ENCODE peak calls at places on chromosomes 3 and 15, in eight cellular contexts. G is H1, N is A549, O is body of pancreas, V is breast epithelium, H is fibroblast of lung, Z is heart left ventricle, L is PC-3. I is an unnamed sample.

GRCh38 chr15:29670945-29671307 is 151.3 kb downstream of the TJP1 start:
- DNase-seq in G (no peak), N (peak; percentile 99), O (peak; percentile 87), V (no peak), H (peak; percentile 83), Z (no peak), L (peak; percentile 99), I (no peak)

GRCh38 chr3:37862712-37863551 is 1.3 kb downstream of the CTDSPL start:
- DNase-seq in G (no peak), N (peak; percentile 42), O (no peak), V (no peak), H (peak; percentile 83), Z (no peak), L (no peak), I (no peak)

GRCh38 chr15:85470549-85471271 is 90.3 kb downstream of the AKAP13 start:
- DNase-seq in G (no peak), N (no peak), O (no peak), V (no peak), H (no peak), Z (no peak), L (no peak), I (no peak)

GRCh38 chr3:112639451-112640332 is 1.3 kb downstream of the CCDC80 start:
- DNase-seq in G (no peak), N (no peak), O (no peak), V (no peak), H (no peak), Z (no peak), L (no peak), I (no peak)

GRCh38 chr3:63571682-63572081 is 80.8 kb upstream of the SNTN start:
- DNase-seq in G (no peak), N (no peak), O (no peak), V (no peak), H (no peak), Z (no peak), L (no peak), I (no peak)

GRCh38 chr3:28218917-28219198 is 22.6 kb upstream of the CMC1 start:
- DNase-seq in G (no peak), N (no peak), O (no peak), V (no peak), H (no peak), Z (no peak), L (no peak), I (no peak)

GRCh38 chr3:164459526-164460151 is 618.7 kb downstream of the SI start:
- DNase-seq in G (no peak), N (no peak), O (no peak), V (no peak), H (peak; percentile 14), Z (no peak), L (no peak), I (no peak)

GRCh38 chr3:165463546-165463945 is 267.4 kb upstream of the SLITRK3 start:
- DNase-seq in G (no peak), N (no peak), O (no peak), V (no peak), H (no peak), Z (no peak), L (no peak), I (no peak)

GRCh38 chr15:98648654-98649537 is 557 bp downstream of the IGF1R start:
- DNase-seq in G (no peak), N (peak; percentile 71), O (peak; percentile 54), V (no peak), H (peak; percentile 58), Z (peak; percentile 64), L (peak; percentile 26), I (peak; percentile 81)

GRCh38 chr15:68228971-68229385 is 550 bp downstream of the CLN6 start:
- DNase-seq in G (no peak), N (peak; percentile 19), O (no peak), V (no peak), H (no peak), Z (no peak), L (no peak), I (no peak)

GRCh38 chr3:118987466-118987865 is 47.2 kb downstream of the IGSF11 start:
- DNase-seq in G (no peak), N (no peak), O (peak; percentile 88), V (no peak), H (peak; percentile 39), Z (peak; percentile 57), L (no peak), I (no peak)
- H3K9me3 ChIP-seq in G (no peaks in the 10 kb centered on the region), N (no peaks in the 10 kb centered on the region), O (no peaks in the 10 kb centered on the region), V (no peaks in the 10 kb centered on the region), H (no peaks in the 10 kb centered on the region), Z (no peaks in the 10 kb centered on the region), L (no peaks in the 10 kb centered on the region), I (no peaks in the 10 kb centered on the region)

DNA sequence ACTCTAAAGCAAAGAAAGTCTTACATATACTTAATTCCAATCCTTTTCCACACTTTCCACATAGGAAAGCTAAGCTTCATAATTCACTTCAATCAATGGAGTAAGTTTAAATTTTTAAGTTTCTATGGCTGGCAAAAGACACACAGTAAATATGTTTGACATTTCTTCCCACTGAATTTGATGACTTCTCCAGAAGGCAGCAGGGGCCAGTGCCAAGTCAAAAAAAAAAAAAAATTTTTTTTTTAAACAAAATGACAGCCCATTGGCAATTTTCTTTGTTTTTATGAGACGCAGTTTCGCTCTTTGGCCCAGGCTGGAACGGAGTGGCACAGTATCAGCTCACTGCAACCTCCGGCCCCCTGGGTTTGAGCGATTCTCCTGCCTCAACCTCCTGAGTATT is 28.7 kb downstream of the ATP13A3 start:
- DNase-seq in G (no peak), N (no peak), O (no peak), V (no peak), H (no peak), Z (no peak), L (no peak), I (no peak)
- TF ChIP-seq CTCF in G (no peak), N (no peak), O (no peak), V (no peak), H (no peak), Z (no peak), L (no peak), I (no peak)

DNA sequence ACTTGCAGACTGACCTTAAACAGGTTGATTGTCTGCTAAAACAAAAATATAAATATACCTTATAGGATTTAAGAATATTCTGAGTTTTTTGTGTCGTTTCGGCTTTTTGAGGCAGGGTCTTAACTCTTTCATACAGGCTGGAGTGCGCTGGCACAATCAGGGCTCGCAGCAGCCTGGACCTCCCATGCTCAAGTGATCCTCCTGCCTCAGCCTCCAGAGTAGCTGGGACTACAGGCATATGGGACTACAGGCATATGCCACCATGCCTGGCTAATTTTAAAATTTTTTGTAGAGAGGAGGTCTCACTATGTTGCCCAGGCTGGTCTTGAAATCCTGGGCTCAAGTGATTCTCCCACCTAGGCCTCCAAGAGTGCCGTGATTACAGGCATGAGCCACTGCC is 113.9 kb downstream of the TCF12 start:
- DNase-seq in G (no peak), N (no peak), O (no peak), V (no peak), H (no peak), Z (no peak), L (no peak), I (no peak)
- H3K27ac ChIP-seq in G (no peak overlapping the region), N (no peak overlapping the region), O (no peak overlapping the region), V (peak overlapping the region; percentile 24), H (no peak overlapping the region), Z (no peak overlapping the region), L (no peak overlapping the region), I (no peak overlapping the region)

GRCh38 chr15:47333758-47334157 is 383.5 kb upstream of the SEMA6D start:
- DNase-seq in G (no peak), N (no peak), O (no peak), V (no peak), H (no peak), Z (no peak), L (no peak), I (no peak)

GRCh38 chr15:47334805-47335204 is 382.5 kb upstream of the SEMA6D start:
- DNase-seq in G (no peak), N (no peak), O (no peak), V (no peak), H (no peak), Z (no peak), L (no peak), I (no peak)

GRCh38 chr15:47331796-47332480 is 385.4 kb upstream of the SEMA6D start:
- DNase-seq in G (no peak), N (no peak), O (no peak), V (no peak), H (peak; percentile 18), Z (no peak), L (peak; percentile 48), I (no peak)

GRCh38 chr15:47337106-47337505 is 380.2 kb upstream of the SEMA6D start:
- DNase-seq in G (no peak), N (no peak), O (no peak), V (no peak), H (no peak), Z (no peak), L (no peak), I (no peak)

GRCh38 chr15:47332481-47332880 is 384.8 kb upstream of the SEMA6D start:
- DNase-seq in G (no peak), N (no peak), O (no peak), V (no peak), H (peak; percentile 19), Z (no peak), L (no peak), I (no peak)
- H3K9me3 ChIP-seq in G (no peaks in the 10 kb centered on the region), N (no peaks in the 10 kb centered on the region), O (no peaks in the 10 kb centered on the region), V (no peaks in the 10 kb centered on the region), H (no peaks in the 10 kb centered on the region), Z (no peaks in the 10 kb centered on the region), L (no peaks in the 10 kb centered on the region), I (no peaks in the 10 kb centered on the region)

GRCh38 chr15:56428821-56429458 is 36.0 kb downstream of the MNS1 start:
- DNase-seq in G (no peak), N (peak; percentile 45), O (no peak), V (no peak), H (peak; percentile 24), Z (no peak), L (peak; percentile 53), I (no peak)
- TF ChIP-seq CTCF in G (peak; percentile 46), N (peak; percentile 80), O (peak; percentile 27), V (peak; percentile 46), H (peak; percentile 43), Z (no peak), L (peak; percentile 66), I (peak; percentile 54)

GRCh38 chr3:94520364-94520763 is 457.5 kb downstream of the NSUN3 start:
- DNase-seq in G (no peak), N (no peak), O (no peak), V (no peak), H (no peak), Z (no peak), L (no peak), I (no peak)
- H3K27ac ChIP-seq in G (no peak overlapping the region), N (no peak overlapping the region), O (no peak overlapping the region), V (no peak overlapping the region), H (no peak overlapping the region), Z (no peak overlapping the region), L (no peak overlapping the region), I (no peak overlapping the region)

GRCh38 chr3:44571024-44571423 is 13.7 kb upstream of the ZNF660 start:
- DNase-seq in G (no peak), N (no peak), O (no peak), V (no peak), H (no peak), Z (no peak), L (no peak), I (no peak)
- H3K9me3 ChIP-seq in G (peaks cover 20% of the 10 kb centered on the region), N (peaks cover 10% of the 10 kb centered on the region), O (peaks cover 9% of the 10 kb centered on the region), V (peaks cover 40% of the 10 kb centered on the region), H (no peaks in the 10 kb centered on the region), Z (peaks cover 12% of the 10 kb centered on the region), L (peaks cover 14% of the 10 kb centered on the region), I (peaks cover 12% of the 10 kb centered on the region)

GRCh38 chr3:151468284-151468917 is 7.5 kb upstream of the IGSF10 start:
- DNase-seq in G (peak; percentile 36), N (peak; percentile 74), O (peak; percentile 60), V (no peak), H (peak; percentile 45), Z (peak; percentile 31), L (peak; percentile 90), I (no peak)
- TF ChIP-seq CTCF in G (peak; percentile 81), N (peak; percentile 85), O (peak; percentile 90), V (peak; percentile 58), H (peak; percentile 97), Z (peak; percentile 75), L (peak; percentile 93), I (peak; percentile 92)

I was measured in upper lobe of right lung.